ENCODE peak calls at places on chromosomes 5 and 9, in ten cellular contexts. R is lower leg skin, N is right atrium auricular region, C is gastrocnemius medialis, I is adrenal gland, D is neural progenitor cell, G is BJ, J is bronchial epithelial cell, A is GM12864, L is IMR-90. V is an unnamed sample.

GRCh38 chr9:37198034-37198718 is 77.8 kb downstream of the ZCCHC7 start:
- DNase-seq in R (no peak), N (no peak), C (no peak), I (no peak), D (no peak), G (no peak), J (no peak), A (no peak), L (no peak), V (no peak)

GRCh38 chr9:12722131-12722530 is 28.9 kb downstream of the TYRP1 start:
- DNase-seq in R (no peak), N (no peak), C (no peak), I (no peak), D (no peak), G (no peak), J (peak), A (no peak), L (no peak), V (no peak)

GRCh38 chr5:157362982-157363381 is 97.0 kb upstream of the NIPAL4 start:
- DNase-seq in R (no peak), N (peak), C (no peak), I (no peak), D (no peak), G (no peak), J (peak), A (no peak), L (peak), V (no peak)

GRCh38 chr5:11596657-11597071 is 307.6 kb downstream of the CTNND2 start:
- DNase-seq in R (no peak), N (no peak), C (no peak), I (no peak), D (no peak), G (no peak), J (no peak), A (no peak), L (no peak), V (no peak)

GRCh38 chr9:36592801-36593583 is 20.3 kb downstream of the MELK start:
- DNase-seq in R (no peak), N (no peak), C (no peak), I (no peak), D (no peak), G (no peak), J (no peak), A (no peak), L (peak), V (no peak)

GRCh38 chr5:126449751-126450271 is 26.6 kb downstream of the GRAMD2B start:
- DNase-seq in R (no peak), N (no peak), C (no peak), I (peak), D (no peak), G (no peak), J (peak), A (peak), L (peak), V (peak)

GRCh38 chr9:127177221-127177620 is 54.8 kb upstream of the ANGPTL2 start:
- DNase-seq in R (no peak), N (peak), C (no peak), I (peak), D (no peak), G (no peak), J (no peak), A (no peak), L (no peak), V (no peak)

GRCh38 chr9:96395964-96396363 is 12.5 kb upstream of the SLC35D2 start:
- DNase-seq in R (no peak), N (no peak), C (no peak), I (no peak), D (peak), G (no peak), J (no peak), A (no peak), L (no peak), V (no peak)

GRCh38 chr5:138109463-138110265 is 25.8 kb downstream of the WNT8A start:
- DNase-seq in R (no peak), N (no peak), C (no peak), I (no peak), D (no peak), G (no peak), J (peak), A (no peak), L (peak), V (no peak)

GRCh38 chr5:179817071-179817840 is 3.4 kb upstream of the SQSTM1 start:
- DNase-seq in R (no peak), N (no peak), C (no peak), I (peak), D (peak), G (no peak), J (no peak), A (no peak), L (no peak), V (no peak)

GRCh38 chr5:127508644-127509373 is 8.6 kb upstream of the PRRC1 start:
- DNase-seq in R (no peak), N (no peak), C (no peak), I (no peak), D (no peak), G (no peak), J (no peak), A (no peak), L (no peak), V (no peak)

GRCh38 chr5:40619406-40619805 is 60.3 kb upstream of the PTGER4 start:
- DNase-seq in R (no peak), N (no peak), C (no peak), I (no peak), D (no peak), G (no peak), J (no peak), A (no peak), L (no peak), V (no peak)

GRCh38 chr5:159971038-159971437 is 37.9 kb upstream of the TTC1 start:
- DNase-seq in R (no peak), N (no peak), C (no peak), I (no peak), D (no peak), G (peak), J (no peak), A (no peak), L (peak), V (no peak)

GRCh38 chr9:124018731-124019697 is 7.4 kb downstream of the LHX2 start:
- DNase-seq in R (no peak), N (no peak), C (no peak), I (no peak), D (peak), G (no peak), J (no peak), A (no peak), L (no peak), V (no peak)

GRCh38 chr5:56816546-56817081 is 1.3 kb downstream of the MAP3K1 start:
- DNase-seq in R (peak), N (peak), C (peak), I (peak), D (peak), G (no peak), J (peak), A (no peak), L (peak), V (peak)

GRCh38 chr5:153559926-153560325 is 69.5 kb downstream of the GRIA1 start:
- DNase-seq in R (no peak), N (no peak), C (no peak), I (no peak), D (no peak), G (no peak), J (no peak), A (no peak), L (no peak), V (no peak)

GRCh38 chr9:108885643-108886348 is 23.7 kb downstream of the ACTL7A start:
- DNase-seq in R (no peak), N (no peak), C (no peak), I (peak), D (no peak), G (no peak), J (peak), A (peak), L (peak), V (peak)

GRCh38 chr9:108884701-108885100 is 22.6 kb downstream of the ACTL7A start:
- DNase-seq in R (no peak), N (no peak), C (no peak), I (no peak), D (no peak), G (no peak), J (no peak), A (no peak), L (no peak), V (no peak)

GRCh38 chr9:108894225-108894997 is 32.3 kb downstream of the ACTL7A start:
- DNase-seq in R (no peak), N (no peak), C (no peak), I (no peak), D (no peak), G (no peak), J (no peak), A (no peak), L (no peak), V (no peak)

GRCh38 chr9:108889649-108890067 is 27.6 kb downstream of the ACTL7A start:
- DNase-seq in R (no peak), N (no peak), C (no peak), I (no peak), D (peak), G (no peak), J (peak), A (no peak), L (peak), V (no peak)
- TF ChIP-seq CTCF in R (no peak), N (peak), C (no peak), I (peak), D (peak), G (no peak), J (no peak), A (peak), L (peak), V (no peak)

DNA sequence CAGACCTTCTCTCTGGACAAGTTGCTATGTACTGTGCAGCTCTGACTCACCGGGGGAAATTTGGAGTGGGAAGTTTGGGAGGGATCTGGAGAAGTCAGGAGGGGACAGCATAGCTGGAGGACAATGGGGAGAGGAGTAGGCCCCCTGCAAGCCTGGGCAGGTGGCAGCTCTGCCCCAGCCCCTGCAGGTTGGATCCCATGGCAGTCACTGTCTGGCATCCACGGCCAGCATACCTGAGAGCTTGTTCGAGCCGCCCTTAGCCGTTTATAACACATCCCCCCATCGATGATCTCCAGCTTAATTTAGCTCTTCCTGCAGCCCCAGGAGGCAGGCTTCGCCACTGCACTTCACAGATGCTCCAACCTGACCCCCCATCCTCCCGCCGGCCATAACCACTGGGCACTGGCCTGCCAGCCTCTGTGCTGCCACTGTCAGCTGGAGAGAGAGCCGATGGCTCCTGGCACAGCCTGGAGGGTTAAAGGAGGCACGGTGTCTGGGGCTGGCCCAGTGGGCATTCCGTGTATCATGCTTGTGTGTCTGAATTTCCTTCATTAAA is 57.7 kb upstream of the RNU6ATAC start:
- DNase-seq in R (no peak), N (no peak), C (no peak), I (peak), D (no peak), G (no peak), J (peak), A (no peak), L (no peak), V (no peak)
- H3K4me3 ChIP-seq in R (no peak), N (no peak), C (no peak), I (no peak), D (no peak), G (no peak), J (no peak), A (no peak), L (no peak), V (no peak)

GRCh38 chr9:129740666-129741464 is 12.0 kb downstream of the PTGES start:
- DNase-seq in R (no peak), N (no peak), C (no peak), I (no peak), D (no peak), G (no peak), J (no peak), A (no peak), L (no peak), V (no peak)
- TF ChIP-seq CTCF in R (no peak), N (no peak), C (no peak), I (no peak), D (no peak), G (no peak), J (no peak), A (no peak), L (no peak), V (no peak)

DNA sequence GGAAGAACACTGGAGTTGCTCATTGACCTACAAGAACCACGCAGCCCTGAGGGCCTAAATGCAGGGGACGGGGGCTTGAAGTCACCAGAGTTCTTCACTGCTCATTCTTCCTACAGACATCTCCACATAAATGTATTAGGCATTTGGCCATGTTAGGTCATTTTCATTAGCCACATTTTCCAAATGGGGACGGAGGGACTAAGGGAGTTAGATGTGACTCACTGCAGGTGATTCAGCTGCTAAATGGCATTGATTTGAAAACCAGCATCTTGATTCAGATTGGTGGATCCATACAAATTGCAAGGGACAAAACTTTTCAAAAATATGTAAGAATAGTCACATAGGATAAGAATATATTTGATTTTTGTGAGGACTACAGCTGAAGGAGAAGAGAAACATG is 264.7 kb downstream of the DOCK8 start:
- DNase-seq in R (no peak), N (no peak), C (no peak), I (peak), D (no peak), G (no peak), J (peak), A (no peak), L (no peak), V (no peak)
- H3K4me3 ChIP-seq in R (no peak), N (no peak), C (no peak), I (no peak), D (no peak), G (no peak), J (no peak), A (no peak), L (no peak), V (no peak)

GRCh38 chr5:63570752-63571151 is 391.5 kb downstream of the HTR1A start:
- DNase-seq in R (no peak), N (no peak), C (no peak), I (no peak), D (peak), G (no peak), J (no peak), A (no peak), L (no peak), V (no peak)
- TF ChIP-seq CTCF in R (no peak), N (no peak), C (no peak), I (no peak), D (peak), G (no peak), J (no peak), A (no peak), L (no peak), V (no peak)

GRCh38 chr5:139636975-139637408 is 11.2 kb upstream of the CXXC5 start:
- DNase-seq in R (no peak), N (no peak), C (no peak), I (no peak), D (no peak), G (no peak), J (peak), A (peak), L (peak), V (peak)

GRCh38 chr5:139634541-139634940 is 13.6 kb upstream of the CXXC5 start:
- DNase-seq in R (no peak), N (no peak), C (no peak), I (no peak), D (no peak), G (no peak), J (no peak), A (no peak), L (no peak), V (no peak)

GRCh38 chr5:139636207-139636792 is 11.8 kb upstream of the CXXC5 start:
- DNase-seq in R (no peak), N (peak), C (no peak), I (no peak), D (no peak), G (no peak), J (peak), A (peak), L (no peak), V (peak)

GRCh38 chr5:139635191-139635590 is 13.0 kb upstream of the CXXC5 start:
- DNase-seq in R (no peak), N (peak), C (no peak), I (no peak), D (no peak), G (no peak), J (no peak), A (no peak), L (no peak), V (no peak)

GRCh38 chr5:139635606-139636206 is 12.4 kb upstream of the CXXC5 start:
- DNase-seq in R (peak), N (peak), C (peak), I (peak), D (peak), G (peak), J (peak), A (no peak), L (peak), V (peak)
- H3K4me3 ChIP-seq in R (no peak), N (no peak), C (no peak), I (no peak), D (no peak), G (no peak), J (no peak), A (peak), L (no peak), V (peak)

DNA sequence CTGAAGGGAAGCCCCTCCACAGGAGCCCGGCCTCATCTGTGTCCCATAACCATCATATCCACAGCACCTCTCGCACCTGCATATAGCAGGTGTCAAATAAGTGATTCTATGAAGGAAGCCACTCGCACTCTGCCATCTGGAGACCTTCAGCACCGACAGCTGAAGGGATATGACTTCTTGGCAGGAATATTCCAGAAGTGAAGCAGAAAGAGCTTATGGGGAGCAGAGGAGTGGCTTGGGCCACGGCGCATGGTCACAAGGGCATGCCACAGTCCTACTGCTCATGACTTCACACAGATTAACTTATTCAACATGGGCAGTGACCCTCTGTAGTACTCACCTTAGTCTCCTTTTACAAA is 80.9 kb downstream of the NSUN2 start:
- DNase-seq in R (no peak), N (no peak), C (no peak), I (no peak), D (no peak), G (no peak), J (no peak), A (no peak), L (no peak), V (no peak)
- TF ChIP-seq CTCF in R (no peak), N (no peak), C (no peak), I (no peak), D (no peak), G (no peak), J (no peak), A (no peak), L (no peak), V (no peak)

GRCh38 chr5:80068775-80069174 is 33.6 kb downstream of the THBS4 start:
- DNase-seq in R (no peak), N (peak), C (no peak), I (no peak), D (no peak), G (no peak), J (no peak), A (no peak), L (no peak), V (no peak)
- H3K4me3 ChIP-seq in R (no peak), N (no peak), C (no peak), I (no peak), D (no peak), G (no peak), J (no peak), A (no peak), L (no peak), V (no peak)

GRCh38 chr9:136484153-136485048 is 1.6 kb upstream of the SEC16A start:
- DNase-seq in R (peak), N (no peak), C (peak), I (peak), D (peak), G (no peak), J (peak), A (no peak), L (no peak), V (peak)

GRCh38 chr9:136482046-136482792 is 621 bp downstream of the SEC16A start:
- DNase-seq in R (no peak), N (no peak), C (no peak), I (peak), D (peak), G (no peak), J (peak), A (no peak), L (peak), V (peak)

GRCh38 chr9:136482793-136483588 is at the start of gene SEC16A:
- DNase-seq in R (peak), N (peak), C (peak), I (peak), D (peak), G (peak), J (peak), A (peak), L (peak), V (peak)

GRCh38 chr9:136485049-136485647 is 2.3 kb upstream of the SEC16A start:
- DNase-seq in R (peak), N (peak), C (peak), I (peak), D (peak), G (no peak), J (peak), A (no peak), L (peak), V (peak)

GRCh38 chr9:136483589-136484152 is 831 bp upstream of the SEC16A start:
- DNase-seq in R (peak), N (peak), C (peak), I (peak), D (peak), G (peak), J (peak), A (no peak), L (peak), V (peak)
- TF ChIP-seq CTCF in R (no peak), N (no peak), C (no peak), I (no peak), D (no peak), G (no peak), J (no peak), A (no peak), L (no peak), V (no peak)

GRCh38 chr9:3896576-3896975 is 370.8 kb upstream of the RFX3 start:
- DNase-seq in R (no peak), N (no peak), C (no peak), I (no peak), D (no peak), G (no peak), J (no peak), A (no peak), L (no peak), V (no peak)

GRCh38 chr9:3894764-3895163 is 369.0 kb upstream of the RFX3 start:
- DNase-seq in R (no peak), N (no peak), C (no peak), I (no peak), D (no peak), G (peak), J (no peak), A (no peak), L (peak), V (no peak)

GRCh38 chr9:3903273-3903672 is 377.5 kb upstream of the RFX3 start:
- DNase-seq in R (no peak), N (no peak), C (no peak), I (no peak), D (no peak), G (no peak), J (no peak), A (no peak), L (no peak), V (no peak)

GRCh38 chr9:3900673-3901318 is 375.0 kb upstream of the RFX3 start:
- DNase-seq in R (no peak), N (no peak), C (no peak), I (no peak), D (no peak), G (no peak), J (no peak), A (no peak), L (no peak), V (no peak)

DNA sequence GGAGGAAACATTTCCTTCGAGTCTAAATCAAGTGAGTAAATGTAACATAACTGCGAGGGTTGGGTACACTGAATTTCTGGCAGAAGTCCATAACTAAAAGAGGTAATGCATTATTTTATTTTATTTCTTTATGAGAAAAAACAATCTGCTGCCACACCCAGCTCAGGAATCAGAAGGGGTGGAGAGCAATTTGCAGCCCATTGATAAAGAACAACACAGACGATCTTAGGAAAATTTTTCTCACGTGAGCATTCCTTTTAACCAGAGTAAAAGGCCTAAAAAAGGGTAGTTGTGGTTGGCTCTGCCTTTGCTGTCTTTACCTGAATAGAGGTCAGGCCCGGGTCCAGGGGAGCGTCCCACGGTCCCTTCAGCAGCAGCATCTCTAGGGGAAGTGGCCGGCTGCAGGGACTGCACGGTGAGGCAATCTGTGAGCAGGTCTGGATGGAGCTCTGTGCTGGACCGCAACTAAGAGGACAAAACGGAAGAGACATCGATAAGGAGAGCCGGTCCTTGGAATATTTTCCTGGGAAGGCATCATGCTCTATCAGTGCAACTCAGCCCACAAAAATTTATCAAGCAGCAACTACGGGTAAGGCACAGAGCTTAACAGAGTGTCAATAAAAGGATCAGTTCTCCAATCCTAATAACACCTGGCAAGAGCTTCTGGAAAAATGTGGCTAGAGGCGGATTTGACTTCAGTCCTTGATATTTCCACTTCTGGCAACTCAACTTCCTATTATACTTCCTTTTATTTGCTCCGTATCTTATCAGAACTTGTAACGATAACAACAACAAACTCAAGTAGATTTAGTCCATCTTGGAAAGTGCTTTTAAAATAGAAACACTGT is 372.8 kb upstream of the RFX3 start:
- DNase-seq in R (no peak), N (no peak), C (no peak), I (no peak), D (no peak), G (no peak), J (no peak), A (no peak), L (no peak), V (no peak)
- H3K4me3 ChIP-seq in R (no peak), N (no peak), C (no peak), I (no peak), D (no peak), G (no peak), J (no peak), A (no peak), L (no peak), V (no peak)

V was measured in GM12865.